ENCODE peak calls at places on chromosome 9, in four cellular contexts. A, V, S and W are unnamed samples.

GRCh38 chr9:133981958-133982681 is 10.0 kb downstream of the VAV2 start:
- DNase-seq in A (no peak), V (no peak), S (no peak), W (no peak)

GRCh38 chr9:137682431-137682991 is 63.7 kb downstream of the EHMT1 start:
- DNase-seq in A (no peak), V (no peak), S (no peak), W (no peak)

GRCh38 chr9:127505396-127506116 is 54.2 kb downstream of the LRSAM1 start:
- DNase-seq in A (no peak), V (no peak), S (no peak), W (no peak)

GRCh38 chr9:100294806-100295205 is 57.9 kb downstream of the TEX10 start:
- DNase-seq in A (no peak), V (no peak), S (no peak), W (no peak)

GRCh38 chr9:109254317-109254716 is 66.5 kb downstream of the EPB41L4B start:
- DNase-seq in A (peak; percentile 71), V (no peak), S (no peak), W (no peak)

GRCh38 chr9:131422241-131422792 is 28.4 kb downstream of the PRRC2B start:
- DNase-seq in A (no peak), V (no peak), S (no peak), W (no peak)

GRCh38 chr9:134947265-134947955 is 29.7 kb upstream of the FCN1 start:
- DNase-seq in A (no peak), V (no peak), S (no peak), W (no peak)

GRCh38 chr9:9117866-9118265 is 1318.3 kb upstream of the DMAC1 start:
- DNase-seq in A (no peak), V (no peak), S (no peak), W (no peak)

GRCh38 chr9:79061766-79062165 is 510.0 kb upstream of the TLE4 start:
- DNase-seq in A (no peak), V (no peak), S (no peak), W (no peak)

GRCh38 chr9:92564479-92564878 is 28.7 kb upstream of the ECM2 start:
- DNase-seq in A (peak; percentile 92), V (no peak), S (no peak), W (no peak)

GRCh38 chr9:90925581-90926257 is 124.1 kb downstream of the SYK start:
- DNase-seq in A (peak; percentile 92), V (no peak), S (no peak), W (no peak)

GRCh38 chr9:112111461-112111860 is 63.6 kb downstream of the SUSD1 start:
- DNase-seq in A (no peak), V (no peak), S (no peak), W (no peak)

GRCh38 chr9:86069206-86069869 is 30.0 kb downstream of the GOLM1 start:
- DNase-seq in A (no peak), V (no peak), S (no peak), W (no peak)

GRCh38 chr9:89471390-89471789 is 26.5 kb downstream of the SEMA4D start:
- DNase-seq in A (no peak), V (no peak), S (no peak), W (no peak)

GRCh38 chr9:25205285-25205684 is 473.0 kb downstream of the TUSC1 start:
- DNase-seq in A (no peak), V (no peak), S (no peak), W (no peak)

GRCh38 chr9:96567203-96567700 is 52.4 kb downstream of the CDC14B start:
- DNase-seq in A (no peak), V (no peak), S (no peak), W (no peak)
- H3K27ac ChIP-seq in A (no peak overlapping the region), V (peak overlapping the region; percentile 46), S (peak overlapping the region; percentile 95), W (peak overlapping the region; percentile 97)

DNA sequence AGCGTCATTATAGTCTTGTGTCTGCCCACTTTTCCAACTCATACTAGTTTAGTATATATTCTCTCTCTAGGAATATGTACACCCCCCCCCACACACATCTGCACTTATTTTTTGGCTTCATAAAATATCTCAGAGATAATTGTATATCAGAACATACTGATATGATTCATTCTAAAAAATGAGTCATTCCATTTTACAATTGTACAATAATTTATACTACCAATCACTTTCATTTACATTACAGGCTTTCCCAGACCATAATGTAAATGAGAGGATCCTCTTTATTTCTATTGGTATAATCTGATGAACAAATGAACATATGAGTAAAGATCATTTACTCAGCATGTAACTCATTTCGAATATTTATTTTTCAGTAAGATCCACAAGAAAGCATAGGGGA is 1842.9 kb upstream of the C9orf72 start:
- DNase-seq in A (no peak), V (no peak), S (no peak), W (no peak)
- H3K27ac ChIP-seq in A (no peak overlapping the region), V (no peak overlapping the region), S (no peak overlapping the region), W (no peak overlapping the region)

DNA sequence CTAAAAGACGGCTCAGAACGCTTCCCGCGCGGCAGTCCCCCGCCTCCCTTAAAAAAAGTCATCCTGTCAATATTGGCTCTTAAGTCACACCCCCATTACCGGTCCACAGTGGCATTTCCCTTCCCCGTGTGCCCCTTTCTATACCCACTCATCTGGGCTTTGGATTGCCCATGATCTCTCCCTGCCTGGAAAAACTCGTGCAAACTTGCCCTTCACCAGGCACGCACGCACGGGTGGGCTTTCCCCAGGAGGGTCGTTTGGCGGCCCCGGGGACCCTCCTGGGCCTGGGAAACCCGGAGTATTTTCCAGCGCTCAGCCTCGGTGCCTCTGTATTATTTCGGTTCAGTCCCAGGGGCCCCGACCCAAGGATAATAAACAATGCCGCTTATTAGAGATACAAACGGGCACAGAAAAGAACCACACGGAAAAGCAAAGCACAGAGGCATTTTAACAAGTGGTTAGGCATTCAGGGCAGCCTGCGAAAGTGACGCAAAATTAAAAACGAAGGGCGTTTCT is 35.9 kb upstream of the NFIB start:
- DNase-seq in A (no peak), V (no peak), S (no peak), W (peak; percentile 35)
- H3K27ac ChIP-seq in A (peak overlapping the region; percentile 20), V (no peak overlapping the region), S (peak overlapping the region; percentile 38), W (peak overlapping the region; percentile 93)

DNA sequence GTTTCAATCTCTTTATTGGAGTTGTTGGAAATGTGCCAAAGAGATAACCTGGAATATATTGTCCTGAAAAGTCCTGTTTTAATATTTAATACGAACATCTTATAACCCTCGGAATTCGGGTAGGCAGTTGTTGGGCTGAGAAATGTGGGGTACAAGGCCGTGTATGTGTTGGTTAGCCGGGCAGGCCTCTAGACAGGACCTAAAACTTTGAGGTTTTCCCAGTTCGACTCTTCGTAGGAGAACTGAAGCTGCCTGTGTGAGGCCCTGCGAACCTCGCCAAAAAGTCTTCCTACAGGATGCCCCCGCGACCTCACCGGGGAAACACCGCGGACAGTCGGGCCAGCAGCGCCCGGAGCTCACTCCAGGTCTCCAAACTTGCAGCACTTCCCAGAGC is 583 bp upstream of the TJP2 start:
- DNase-seq in A (no peak), V (no peak), S (peak; percentile 31), W (no peak)
- H3K27ac ChIP-seq in A (peak overlapping the region; percentile 95), V (peak overlapping the region; percentile 82), S (peak overlapping the region; percentile 36), W (peak overlapping the region; percentile 81)